ENCODE peak calls at places on chromosome 10, in nine cellular contexts. X is upper lobe of left lung, S is osteoblast, N is stomach, U is lower lobe of right lung, Q is astrocyte, P is colonic mucosa, B is thoracic aorta, E is uterus. I is an unnamed sample. For H3K27me3, the result is how much of the 10 kb centered on the place peaks cover.

GRCh38 chr10:126880926-126881325 is 24.3 kb upstream of the DOCK1 start:
- DNase-seq in P (no peak), E (no peak), B (no peak), N (no peak), S (no peak), U (no peak), Q (peak), X (no peak), I (no peak)

GRCh38 chr10:28873540-28873939 is 196.2 kb downstream of the BAMBI start:
- DNase-seq in N (no peak), E (no peak), U (no peak), P (peak), S (no peak), X (no peak), Q (no peak), B (no peak), I (no peak)

GRCh38 chr10:125772864-125773180 is 2.8 kb downstream of the MMP21 start:
- DNase-seq in P (no peak), B (no peak), U (no peak), Q (no peak), N (no peak), E (no peak), X (no peak), S (no peak), I (no peak)

GRCh38 chr10:93305122-93305521 is 177.0 kb downstream of the MYOF start:
- DNase-seq in S (no peak), Q (no peak), B (no peak), P (no peak), U (no peak), E (no peak), N (no peak), X (no peak), I (no peak)

GRCh38 chr10:44261710-44262455 is 123.0 kb downstream of the CXCL12 start:
- DNase-seq in B (no peak), U (no peak), E (peak), X (peak), P (peak), Q (peak), N (no peak), S (peak), I (no peak)

GRCh38 chr10:10714327-10714726 is 303.3 kb upstream of the CELF2 start:
- DNase-seq in Q (no peak), S (no peak), P (no peak), U (no peak), B (no peak), N (no peak), E (no peak), X (no peak), I (no peak)

GRCh38 chr10:132363921-132364593 is 32.1 kb downstream of the LRRC27 start:
- DNase-seq in E (peak), X (no peak), U (peak), P (no peak), B (no peak), Q (peak), S (peak), N (no peak), I (no peak)

GRCh38 chr10:88557659-88558058 is 25.5 kb downstream of the RNLS start:
- DNase-seq in X (no peak), U (no peak), N (no peak), B (no peak), E (no peak), Q (peak), S (peak), P (no peak), I (no peak)

GRCh38 chr10:5550621-5551530 is 26.1 kb downstream of the CALML3 start:
- DNase-seq in P (peak), X (no peak), Q (peak), B (no peak), U (peak), S (peak), N (no peak), E (no peak), I (no peak)

GRCh38 chr10:96720422-96721206 is at the start of gene PIK3AP1:
- DNase-seq in E (peak), U (peak), N (peak), X (peak), S (peak), P (peak), B (no peak), Q (no peak), I (no peak)

GRCh38 chr10:36476399-36476798 is 649.0 kb upstream of the ANKRD30A start:
- DNase-seq in S (no peak), U (no peak), B (no peak), P (no peak), X (no peak), E (no peak), N (no peak), Q (no peak), I (no peak)

GRCh38 chr10:103928784-103929183 is 10.8 kb upstream of the STN1 start:
- DNase-seq in S (no peak), E (no peak), B (no peak), Q (no peak), U (no peak), N (no peak), P (no peak), X (no peak), I (no peak)

GRCh38 chr10:53839437-53840039 is 961.5 kb downstream of the PCDH15 start:
- DNase-seq in P (no peak), X (no peak), S (no peak), U (no peak), B (no peak), N (no peak), Q (no peak), E (no peak), I (no peak)

GRCh38 chr10:7408494-7409044 is 2.3 kb downstream of the SFMBT2 start:
- DNase-seq in Q (no peak), N (peak), B (no peak), U (peak), S (peak), X (peak), P (peak), E (peak), I (peak)

GRCh38 chr10:3090914-3091313 is 23.6 kb downstream of the PFKP start:
- DNase-seq in Q (peak), P (peak), B (no peak), N (peak), S (no peak), E (peak), U (peak), X (no peak), I (no peak)

GRCh38 chr10:84540617-84541288 is 212.4 kb downstream of the CCSER2 start:
- DNase-seq in B (no peak), S (peak), U (peak), E (peak), P (peak), Q (peak), X (peak), N (peak), I (no peak)

GRCh38 chr10:8577681-8578080 is 523.2 kb downstream of the GATA3 start:
- DNase-seq in P (no peak), N (no peak), S (no peak), U (no peak), B (no peak), X (no peak), E (no peak), Q (no peak), I (no peak)

GRCh38 chr10:11112718-11113117 is 95.0 kb downstream of the CELF2 start:
- DNase-seq in P (no peak), B (no peak), E (no peak), N (no peak), U (no peak), S (no peak), Q (no peak), X (no peak), I (no peak)

GRCh38 chr10:116826803-116827202 is 22.5 kb upstream of the ENO4 start:
- DNase-seq in X (no peak), N (no peak), Q (peak), E (no peak), S (peak), P (no peak), B (no peak), U (no peak), I (no peak)

GRCh38 chr10:58638406-58638805 is 125.7 kb downstream of the BICC1 start:
- DNase-seq in U (no peak), S (peak), Q (peak), N (no peak), E (no peak), P (no peak), B (no peak), X (no peak), I (no peak)

GRCh38 chr10:88293073-88293472 is 290.0 kb downstream of the RNLS start:
- DNase-seq in Q (peak), U (no peak), S (no peak), N (no peak), E (no peak), X (no peak), P (no peak), B (no peak), I (no peak)

GRCh38 chr10:5563237-5563961 is 38.6 kb downstream of the CALML3 start:
- DNase-seq in X (no peak), B (no peak), Q (no peak), S (peak), U (peak), N (peak), P (no peak), E (no peak), I (peak)

GRCh38 chr10:31587691-31588090 is 268.7 kb downstream of the ZEB1 start:
- DNase-seq in U (no peak), B (no peak), S (no peak), X (no peak), N (no peak), P (no peak), Q (no peak), E (no peak), I (no peak)

GRCh38 chr10:110912374-110912773 is 6.6 kb downstream of the BBIP1 start:
- DNase-seq in B (no peak), P (no peak), S (peak), E (no peak), Q (peak), N (no peak), U (no peak), X (no peak), I (no peak)

GRCh38 chr10:129659881-129660280 is 192.8 kb downstream of the MGMT start:
- DNase-seq in N (no peak), E (no peak), X (no peak), P (no peak), S (no peak), B (no peak), Q (no peak), U (no peak), I (no peak)

GRCh38 chr10:16242859-16243613 is 193.8 kb upstream of the PTER start:
- DNase-seq in Q (no peak), N (no peak), X (no peak), S (no peak), E (no peak), P (no peak), U (no peak), B (no peak), I (no peak)

GRCh38 chr10:86952106-86952505 is 5.3 kb downstream of the MMRN2 start:
- DNase-seq in U (peak), S (no peak), N (no peak), X (no peak), Q (no peak), B (peak), P (no peak), E (no peak), I (no peak)

GRCh38 chr10:79159785-79160184 is 91.0 kb downstream of the ZMIZ1 start:
- DNase-seq in S (peak), U (no peak), X (no peak), N (no peak), Q (peak), B (peak), P (no peak), E (peak), I (no peak)

GRCh38 chr10:109956454-109957091 is 33.3 kb upstream of the XPNPEP1 start:
- DNase-seq in E (no peak), X (no peak), U (no peak), B (no peak), N (peak), S (peak), P (no peak), Q (no peak), I (no peak)

GRCh38 chr10:87094373-87095240 is at the start of the genes GLUD1 and SHLD2:
- DNase-seq in P (peak), B (peak), E (peak), N (peak), S (peak), Q (peak), U (peak), X (peak), I (peak)

GRCh38 chr10:93495654-93496321 is 624 bp upstream of the CEP55 start:
- DNase-seq in B (no peak), E (peak), S (peak), X (peak), P (peak), N (no peak), Q (no peak), U (no peak), I (no peak)

GRCh38 chr10:55146032-55146431 is 345.0 kb upstream of the PCDH15 start:
- DNase-seq in S (no peak), U (no peak), Q (peak), B (no peak), N (no peak), E (no peak), X (no peak), P (no peak), I (no peak)

GRCh38 chr10:126844406-126844805 is 60.8 kb upstream of the DOCK1 start:
- DNase-seq in S (no peak), B (no peak), U (no peak), N (no peak), X (no peak), P (no peak), E (no peak), Q (peak), I (no peak)

GRCh38 chr10:104614245-104614831 is 26.8 kb upstream of the SORCS3 start:
- DNase-seq in S (no peak), Q (no peak), B (no peak), N (no peak), X (no peak), P (peak), E (no peak), U (no peak), I (no peak)

GRCh38 chr10:52083422-52083821 is 230.7 kb upstream of the DKK1 start:
- DNase-seq in U (no peak), S (no peak), N (no peak), X (no peak), P (no peak), Q (no peak), B (no peak), E (no peak), I (no peak)

GRCh38 chr10:74529205-74529604 is 297.2 kb upstream of the KAT6B start:
- DNase-seq in S (peak), E (no peak), B (no peak), X (no peak), U (no peak), Q (no peak), P (no peak), N (no peak), I (no peak)

GRCh38 chr10:75883081-75883480 is 451.7 kb downstream of the LRMDA start:
- DNase-seq in B (no peak), U (no peak), P (no peak), X (no peak), S (no peak), E (no peak), Q (no peak), N (no peak), I (no peak)

DNA sequence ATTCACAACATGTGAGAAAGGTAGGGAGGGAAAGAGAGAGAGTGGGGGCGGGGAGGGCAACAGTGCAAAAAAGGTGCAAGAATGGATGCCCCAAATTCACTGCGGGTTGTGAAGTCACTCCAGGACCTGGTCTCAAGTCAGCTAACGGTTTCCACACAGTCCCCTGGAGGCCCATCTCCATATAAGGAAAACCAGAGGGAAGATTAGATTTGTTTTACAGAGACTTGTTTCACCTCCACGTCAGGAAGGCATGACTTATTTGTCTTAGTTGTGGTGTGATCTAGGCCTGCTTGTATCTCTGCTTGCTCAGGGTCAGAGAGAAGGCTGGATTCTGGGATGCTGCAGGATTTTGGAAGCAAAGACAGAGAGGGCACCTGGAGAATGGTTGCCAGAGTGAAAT is 201.9 kb downstream of the BUB3 start:
- DNase-seq in B (no peak), S (no peak), Q (no peak), U (no peak), E (no peak), N (no peak), P (no peak), X (no peak), I (no peak)
- H3K27me3 ChIP-seq in B (under half), S (under half), Q (under half), U (under half), E (under half), N (under half), P (under half), X (under half), I (under half)

GRCh38 chr10:14683246-14683645 is 91.5 kb downstream of the FAM107B start:
- DNase-seq in S (no peak), Q (no peak), P (no peak), X (no peak), E (no peak), U (no peak), B (no peak), N (no peak), I (no peak)
- TF ChIP-seq CTCF in S (no peak), Q (no peak), P (no peak), X (no peak), E (no peak), U (no peak), B (no peak), N (no peak), I (no peak)

DNA sequence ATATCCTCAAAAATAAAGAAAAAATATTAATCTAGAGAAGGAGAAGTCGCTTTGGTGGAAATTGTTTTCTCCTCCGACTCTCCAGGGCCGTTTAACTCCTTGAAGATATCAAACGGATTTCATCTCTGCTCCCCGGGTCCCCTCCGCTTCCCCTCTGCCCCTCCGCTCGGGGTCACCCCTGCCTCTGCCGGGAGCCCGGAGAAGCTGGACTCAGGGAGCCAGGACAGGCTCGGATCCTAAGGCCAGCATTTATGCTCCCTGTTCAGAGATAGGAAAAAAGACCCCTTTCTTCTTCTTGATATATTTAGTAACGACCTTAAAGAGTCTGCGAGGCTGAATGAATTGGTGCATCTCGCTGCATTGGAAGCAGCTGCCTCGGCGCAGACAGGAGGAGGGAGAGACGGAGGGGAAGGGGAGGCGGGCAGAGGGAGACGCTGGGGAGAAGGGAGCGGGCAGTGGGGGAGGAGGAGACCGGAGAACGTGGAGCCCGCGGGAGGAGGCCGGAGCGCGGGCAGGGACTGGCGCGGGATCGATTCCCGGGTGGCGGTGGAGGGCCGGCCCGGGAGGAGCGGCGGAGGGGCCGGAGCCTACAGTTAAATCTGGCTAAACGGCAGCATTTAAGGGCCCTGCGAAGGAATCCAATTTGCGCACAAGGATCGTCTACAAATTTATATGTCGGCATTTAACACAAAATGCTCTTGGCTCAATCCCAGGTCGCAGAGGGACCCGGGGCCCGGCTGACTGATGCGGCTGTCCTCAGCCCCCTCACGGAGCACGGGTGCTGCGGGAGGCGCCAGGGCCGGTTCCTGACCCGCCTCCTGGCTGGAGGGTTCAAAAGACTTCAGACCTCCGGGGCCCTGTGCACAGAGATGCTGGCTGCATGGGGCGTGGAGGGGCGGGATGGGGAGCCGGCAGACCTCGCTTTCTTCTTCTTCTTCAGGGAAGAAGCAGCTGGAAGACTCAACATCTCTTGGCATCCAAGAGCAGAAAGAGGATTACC is 55.6 kb downstream of the CRTAC1 start:
- DNase-seq in P (no peak), S (peak), E (no peak), Q (no peak), U (no peak), X (peak), N (no peak), B (no peak), I (no peak)
- H3K27me3 ChIP-seq in P (under half), S (under half), E (under half), Q (under half), U (under half), X (under half), N (under half), B (under half), I (under half)

DNA sequence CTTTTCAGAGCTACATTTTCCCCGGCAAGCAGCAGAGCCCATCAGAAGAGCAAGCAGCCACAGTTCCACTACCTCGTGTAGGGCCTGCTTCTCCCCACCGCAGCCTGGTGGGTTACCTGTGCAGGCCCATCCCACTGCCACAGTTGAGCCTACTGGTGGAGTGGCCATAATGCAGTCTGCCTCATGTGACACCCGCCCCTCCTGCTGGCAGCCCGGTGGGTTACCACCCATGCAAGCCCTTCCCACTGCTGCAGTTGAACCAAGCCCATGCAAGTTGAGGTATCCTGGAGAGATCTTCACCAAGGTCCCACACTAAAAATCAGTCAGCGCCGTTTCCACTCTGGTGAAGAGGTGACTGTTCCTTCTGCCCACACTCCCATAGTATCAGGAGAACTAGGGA is 32.1 kb upstream of the CNNM1 start:
- DNase-seq in U (no peak), P (no peak), E (no peak), B (no peak), Q (no peak), S (no peak), X (peak), N (no peak), I (no peak)
- TF ChIP-seq CTCF in U (no peak), P (no peak), E (no peak), B (no peak), Q (no peak), S (no peak), X (no peak), N (no peak), I (no peak)

GRCh38 chr10:101290415-101290814 is 61.2 kb upstream of the LBX1 start:
- DNase-seq in B (no peak), E (no peak), X (no peak), U (no peak), P (no peak), S (peak), N (no peak), Q (no peak), I (no peak)
- H3K27me3 ChIP-seq in B (under half), E (under half), X (under half), U (half or more), P (half or more), S (half or more), N (under half), Q (half or more), I (half or more)

DNA sequence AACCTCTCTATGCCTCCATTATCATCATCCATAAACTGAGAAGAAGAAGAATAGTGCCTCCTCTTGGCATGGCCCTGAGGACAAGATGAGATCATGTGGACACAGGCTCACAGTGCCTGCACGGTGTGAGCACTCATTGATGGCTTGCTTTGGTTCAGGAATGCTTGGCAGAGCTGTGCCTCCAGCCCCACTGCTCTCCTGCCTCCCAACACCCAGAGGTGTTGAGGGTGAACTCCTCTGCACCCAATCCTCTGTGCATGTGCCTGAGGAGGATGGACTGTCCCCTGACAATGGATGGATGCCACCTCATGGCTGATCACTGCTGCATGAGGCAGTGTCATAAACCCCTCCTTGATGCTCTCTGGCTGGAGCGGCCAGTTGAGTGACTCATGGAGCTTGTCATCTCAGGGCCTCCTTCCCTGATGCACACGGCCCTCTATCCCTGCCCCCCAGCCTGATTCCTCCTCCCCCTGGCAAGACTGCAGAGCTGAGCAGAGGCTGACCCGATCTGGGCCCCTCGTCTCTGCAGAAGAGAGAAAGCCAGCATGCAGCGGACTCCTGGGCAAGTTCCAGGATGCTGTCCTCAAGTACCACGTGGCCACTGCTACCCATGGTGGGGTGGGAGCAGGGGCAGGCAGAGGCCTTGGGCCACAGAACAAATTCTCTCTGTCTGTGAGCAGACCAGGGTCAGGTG is 136.3 kb downstream of the KCNMA1 start:
- DNase-seq in N (no peak), Q (peak), S (peak), P (no peak), U (no peak), E (peak), B (peak), X (no peak), I (no peak)
- TF ChIP-seq CTCF in N (no peak), Q (no peak), S (no peak), P (no peak), U (no peak), E (no peak), B (no peak), X (no peak), I (no peak)

I was measured in RWPE2.